ENCODE peak calls at places on chromosomes 7 and 10, in four cellular contexts. E is cardiac muscle cell, A is GM10248, Q is lower leg skin. B is an unnamed sample.

GRCh38 chr10:33612116-33612515 is 277.6 kb upstream of the NRP1 start:
- DNase-seq in E (no peak), A (no peak), Q (peak), B (no peak)

GRCh38 chr7:113161050-113161449 is 42.7 kb upstream of the SMIM30 start:
- DNase-seq in E (no peak), A (no peak), Q (no peak), B (no peak)

GRCh38 chr7:33195264-33195663 is 65.9 kb downstream of the BBS9 start:
- DNase-seq in E (no peak), A (no peak), Q (no peak), B (no peak)

GRCh38 chr7:140160308-140160707 is 16.5 kb downstream of the KDM7A start:
- DNase-seq in E (peak), A (no peak), Q (no peak), B (no peak)

GRCh38 chr10:104580321-104580720 is 60.8 kb upstream of the SORCS3 start:
- DNase-seq in E (no peak), A (no peak), Q (no peak), B (no peak)

GRCh38 chr10:87547734-87548311 is 43.1 kb downstream of the MINPP1 start:
- DNase-seq in E (no peak), A (no peak), Q (no peak), B (no peak)

GRCh38 chr10:122149607-122150505 is 121.2 kb upstream of the BTBD16 start:
- DNase-seq in E (no peak), A (no peak), Q (no peak), B (no peak)

GRCh38 chr7:149818536-149818840 is 19.7 kb upstream of the ZNF862 start:
- DNase-seq in E (no peak), A (no peak), Q (no peak), B (no peak)

GRCh38 chr7:157769016-157769869 is 432.4 kb downstream of the DNAJB6 start:
- DNase-seq in E (no peak), A (no peak), Q (no peak), B (no peak)

GRCh38 chr7:5620459-5620881 is 161.0 kb downstream of the RNF216 start:
- DNase-seq in E (no peak), A (no peak), Q (no peak), B (no peak)

GRCh38 chr7:134533288-134533771 is 6.0 kb downstream of the AKR1B10 start:
- DNase-seq in E (no peak), A (no peak), Q (no peak), B (no peak)

GRCh38 chr7:21984042-21984441 is 38.3 kb upstream of the CDCA7L start:
- DNase-seq in E (no peak), A (no peak), Q (no peak), B (no peak)
- TF ChIP-seq CTCF in E (no peak), A (no peak), Q (no peak), B (no peak)

GRCh38 chr10:129849452-129849750 is 114.7 kb downstream of the EBF3 start:
- DNase-seq in E (no peak), A (no peak), Q (no peak), B (no peak)

GRCh38 chr10:129848084-129848483 is 116.0 kb downstream of the EBF3 start:
- DNase-seq in E (no peak), A (no peak), Q (no peak), B (no peak)

GRCh38 chr10:129848571-129849451 is 115.3 kb downstream of the EBF3 start:
- DNase-seq in E (no peak), A (no peak), Q (no peak), B (no peak)

GRCh38 chr10:129845081-129845823 is 118.8 kb downstream of the EBF3 start:
- DNase-seq in E (no peak), A (no peak), Q (no peak), B (no peak)

DNA sequence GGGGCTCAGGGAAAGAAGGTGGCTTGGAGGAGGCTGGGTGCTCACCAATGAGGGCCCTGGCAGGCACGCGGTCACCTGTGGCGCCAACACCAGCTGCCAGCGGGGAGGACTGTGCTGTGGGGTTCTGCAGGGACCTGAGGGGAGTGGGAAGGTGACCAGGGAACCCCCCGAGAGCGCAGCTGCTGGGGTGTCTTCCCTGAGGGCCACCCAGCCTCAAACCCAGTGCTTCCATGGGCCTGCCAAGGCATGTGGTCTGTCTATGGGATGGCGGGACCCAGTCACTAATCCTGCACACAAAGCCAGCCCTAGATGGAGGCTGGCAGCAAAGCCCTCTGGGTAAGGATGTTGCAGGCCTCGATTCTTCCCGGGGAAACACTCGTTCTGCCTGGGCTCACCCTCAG is 117.1 kb downstream of the EBF3 start:
- DNase-seq in E (no peak), A (no peak), Q (no peak), B (no peak)
- TF ChIP-seq CTCF in E (no peak), A (no peak), Q (no peak), B (no peak)

DNA sequence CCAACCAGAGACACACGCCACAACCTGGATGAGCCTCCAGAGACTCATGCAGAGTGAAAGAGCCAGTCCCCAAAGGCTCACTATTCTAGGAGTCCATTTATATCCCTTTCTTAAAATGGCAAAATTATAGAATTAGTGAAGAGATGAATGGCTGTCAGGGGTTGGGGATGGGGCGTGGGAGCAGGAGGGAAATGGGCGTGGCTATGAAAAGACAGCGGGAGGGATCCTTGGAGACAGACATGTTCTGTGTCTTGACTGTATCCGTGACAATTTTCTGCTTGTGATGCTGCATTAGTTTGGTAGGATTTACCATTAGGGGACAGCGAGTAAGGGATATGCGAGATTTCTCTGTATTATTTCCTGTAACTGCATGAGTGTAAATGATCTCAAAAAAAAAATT is 33.0 kb downstream of the FAM53B start:
- DNase-seq in E (no peak), A (no peak), Q (no peak), B (no peak)
- TF ChIP-seq CTCF in E (no peak), A (no peak), Q (no peak), B (no peak)

DNA sequence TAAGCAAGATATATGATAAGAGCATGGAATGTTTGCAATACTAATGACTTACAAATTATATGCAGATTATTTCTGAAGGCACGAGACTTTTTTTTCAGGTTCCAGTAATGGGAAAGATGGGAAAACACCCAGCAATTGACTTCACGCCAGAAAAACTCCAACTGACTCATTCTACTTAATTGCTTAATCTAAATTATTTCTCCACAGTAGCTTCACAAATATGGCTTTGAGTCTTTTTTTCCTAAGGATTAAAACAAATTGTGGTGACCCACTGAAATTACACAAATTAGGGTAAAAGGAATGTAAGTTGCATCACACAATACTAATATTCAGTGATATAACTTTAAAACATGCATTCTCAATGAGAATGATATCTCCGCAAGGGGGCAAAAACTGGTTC is 138.7 kb downstream of the GNAI1 start:
- DNase-seq in E (no peak), A (no peak), Q (no peak), B (no peak)
- TF ChIP-seq CTCF in E (no peak), A (no peak), Q (no peak), B (no peak)

GRCh38 chr10:19767876-19768275 is 48.4 kb upstream of the PLXDC2 start:
- DNase-seq in E (no peak), A (no peak), Q (no peak), B (no peak)
- TF ChIP-seq CTCF in E (no peak), A (no peak), Q (no peak), B (no peak)

GRCh38 chr7:100423315-100423714 is 5.2 kb downstream of the ZCWPW1 start:
- DNase-seq in E (no peak), A (peak), Q (no peak), B (no peak)
- TF ChIP-seq CTCF in E (no peak), A (no peak), Q (no peak), B (no peak)

GRCh38 chr7:30136339-30136738 is 1.6 kb downstream of the MTURN start:
- DNase-seq in E (no peak), A (no peak), Q (no peak), B (no peak)

GRCh38 chr7:30135271-30135550 is 425 bp downstream of the MTURN start:
- DNase-seq in E (no peak), A (no peak), Q (no peak), B (no peak)

GRCh38 chr7:30134011-30134410 is 775 bp upstream of the MTURN start:
- DNase-seq in E (no peak), A (no peak), Q (no peak), B (no peak)

GRCh38 chr7:30135551-30136271 is 925 bp downstream of the MTURN start:
- DNase-seq in E (peak), A (peak), Q (peak), B (peak)

GRCh38 chr7:30134523-30135270 is at the start of gene MTURN:
- DNase-seq in E (peak), A (peak), Q (peak), B (peak)
- TF ChIP-seq CTCF in E (no peak), A (no peak), Q (no peak), B (no peak)

GRCh38 chr10:78033623-78034470 is at the start of gene RPS24:
- DNase-seq in E (peak), A (peak), Q (peak), B (peak)
- TF ChIP-seq CTCF in E (no peak), A (no peak), Q (no peak), B (no peak)

GRCh38 chr7:81260152-81260551 is 341.3 kb upstream of the SEMA3C start:
- DNase-seq in E (no peak), A (no peak), Q (no peak), B (no peak)

DNA sequence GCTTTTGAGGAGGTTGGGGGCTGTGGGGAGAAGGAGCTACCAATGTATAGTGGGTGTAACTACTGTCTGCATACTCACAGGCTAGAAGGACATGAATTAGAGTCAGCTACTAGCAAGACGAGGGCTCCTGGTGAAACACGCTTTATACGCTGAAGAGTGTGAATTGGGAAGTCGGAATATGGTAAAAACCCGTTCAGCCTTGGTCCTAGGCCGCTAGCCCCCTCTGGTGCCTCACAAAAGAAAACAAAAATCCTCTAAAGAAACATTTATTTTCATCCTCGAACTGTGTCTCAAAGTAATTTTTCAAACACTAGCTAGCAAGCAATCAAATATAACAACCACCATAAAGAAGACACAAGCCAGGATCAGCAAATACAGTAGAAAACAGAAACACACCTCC is 338.1 kb upstream of the SEMA3C start:
- DNase-seq in E (peak), A (no peak), Q (no peak), B (no peak)
- TF ChIP-seq CTCF in E (peak), A (no peak), Q (no peak), B (no peak)

GRCh38 chr7:56099653-56100052 is 6.6 kb downstream of the CHCHD2 start:
- DNase-seq in E (no peak), A (no peak), Q (no peak), B (no peak)

GRCh38 chr7:56107954-56108258 is 1.6 kb upstream of the CHCHD2 start:
- DNase-seq in E (no peak), A (no peak), Q (no peak), B (no peak)

GRCh38 chr7:56106108-56107073 is at the start of gene CHCHD2:
- DNase-seq in E (peak), A (peak), Q (peak), B (peak)

GRCh38 chr7:56110611-56111010 is 4.3 kb upstream of the CHCHD2 start:
- DNase-seq in E (no peak), A (no peak), Q (no peak), B (no peak)

GRCh38 chr7:56105508-56105907 is 768 bp downstream of the CHCHD2 start:
- DNase-seq in E (no peak), A (no peak), Q (no peak), B (no peak)
- TF ChIP-seq CTCF in E (no peak), A (no peak), Q (no peak), B (no peak)